ENCODE peak calls at places on chromosomes 5 and 9, in four cellular contexts. W is trophoblast cell, N is HT1080, U is AG09309. J is an unnamed sample.

GRCh38 chr5:140234590-140234989 is 59.6 kb downstream of the CYSTM1 start:
- DNase-seq in N (no peak), W (no peak), U (no peak), J (no peak)

GRCh38 chr9:5949103-5949699 is 58.5 kb downstream of the MLANA start:
- DNase-seq in W (no peak), N (peak), U (no peak), J (no peak)

GRCh38 chr5:132677191-132677590 is 3.4 kb downstream of the IL4 start:
- DNase-seq in U (peak), W (peak), N (peak), J (peak)

GRCh38 chr5:7876867-7877266 is 7.9 kb downstream of the MTRR start:
- DNase-seq in U (no peak), W (no peak), N (peak), J (peak)

GRCh38 chr5:71810456-71811181 is 91.5 kb downstream of the CARTPT start:
- DNase-seq in N (no peak), U (no peak), W (no peak), J (no peak)

GRCh38 chr5:126137771-126138474 is 285.3 kb upstream of the GRAMD2B start:
- DNase-seq in U (no peak), N (no peak), W (no peak), J (no peak)

GRCh38 chr9:128120061-128120740 is 7.3 kb downstream of the PTGES2 start:
- DNase-seq in N (no peak), U (no peak), W (no peak), J (no peak)

GRCh38 chr9:116482740-116483139 is 204.4 kb upstream of the TRIM32 start:
- DNase-seq in U (no peak), N (no peak), W (no peak), J (no peak)

GRCh38 chr5:134004626-134005414 is at the start of gene VDAC1:
- DNase-seq in W (peak), N (peak), U (peak), J (peak)

GRCh38 chr9:74666625-74667316 is 169.6 kb downstream of the RORB start:
- DNase-seq in W (no peak), U (no peak), N (no peak), J (no peak)

GRCh38 chr9:124504530-124505005 is 2.6 kb downstream of the NR5A1 start:
- DNase-seq in N (no peak), W (no peak), U (no peak), J (no peak)

GRCh38 chr5:124908603-124909451 is 162.4 kb upstream of the ZNF608 start:
- DNase-seq in W (no peak), N (no peak), U (no peak), J (no peak)

GRCh38 chr5:88881566-88881965 is 1.4 kb downstream of the MEF2C start:
- DNase-seq in W (no peak), N (no peak), U (no peak), J (no peak)

J was measured in amniotic stem cell.